ENCODE peak calls at places on chromosomes 12 and 14, in ten cellular contexts. I, E, F, X, W, P, V, G, R and M are unnamed samples.

GRCh38 chr14:104818714-104819161 is 17.8 kb downstream of the ZBTB42 start:
- DNase-seq in I (no peak), E (no peak), F (no peak), X (no peak), W (no peak), P (no peak), V (no peak), G (no peak), R (no peak), M (peak; percentile 57)

GRCh38 chr14:20998674-20999366 is at the start of gene SLC39A2:
- DNase-seq in I (peak; percentile 79), E (no peak), F (peak; percentile 31), X (no peak), W (no peak), P (no peak), V (peak; percentile 40), G (peak; percentile 92), R (no peak), M (no peak)

GRCh38 chr14:24204163-24205146 is 1.0 kb upstream of the TSSK4 start:
- DNase-seq in I (no peak), E (no peak), F (no peak), X (no peak), W (peak; percentile 3), P (no peak), V (no peak), G (no peak), R (no peak), M (no peak)

GRCh38 chr12:56377310-56377988 is 14.8 kb upstream of the APOF start:
- DNase-seq in I (no peak), E (no peak), F (no peak), X (no peak), W (no peak), P (no peak), V (no peak), G (peak; percentile 59), R (no peak), M (no peak)

GRCh38 chr12:117216686-117217085 is 26.4 kb upstream of the FBXO21 start:
- DNase-seq in I (no peak), E (no peak), F (no peak), X (no peak), W (no peak), P (no peak), V (no peak), G (no peak), R (no peak), M (no peak)

GRCh38 chr12:121860257-121860656 is 1.6 kb upstream of the HPD start:
- DNase-seq in I (no peak), E (no peak), F (no peak), X (no peak), W (no peak), P (no peak), V (no peak), G (no peak), R (no peak), M (no peak)

GRCh38 chr12:64147011-64147671 is 75.0 kb downstream of the KICS2 start:
- DNase-seq in I (no peak), E (no peak), F (no peak), X (no peak), W (no peak), P (no peak), V (no peak), G (no peak), R (no peak), M (no peak)

GRCh38 chr12:8655421-8655820 is 7.2 kb downstream of the MFAP5 start:
- DNase-seq in I (no peak), E (no peak), F (no peak), X (no peak), W (no peak), P (no peak), V (no peak), G (no peak), R (no peak), M (no peak)

GRCh38 chr14:65774041-65774440 is 361.5 kb downstream of the FUT8 start:
- DNase-seq in I (no peak), E (no peak), F (no peak), X (no peak), W (no peak), P (no peak), V (no peak), G (no peak), R (no peak), M (no peak)

GRCh38 chr12:132640936-132641335 is 22.4 kb downstream of the P2RX2 start:
- DNase-seq in I (no peak), E (no peak), F (no peak), X (no peak), W (no peak), P (no peak), V (no peak), G (no peak), R (no peak), M (no peak)

GRCh38 chr14:55927059-55927458 is 191.2 kb upstream of the PELI2 start:
- DNase-seq in I (no peak), E (no peak), F (no peak), X (no peak), W (no peak), P (no peak), V (no peak), G (no peak), R (no peak), M (no peak)